ENCODE peak calls at places on chromosomes 7 and 10, in ten cellular contexts. G, E, M, I, V, Q, J, T, P and K are unnamed samples.

GRCh38 chr7:105650382-105650729 is 69.1 kb upstream of the EFCAB10 start:
- DNase-seq in J (no peak), P (no peak), Q (no peak), T (no peak), I (no peak), G (no peak), V (no peak), E (no peak), M (no peak), K (no peak)

GRCh38 chr7:149883452-149883861 is 9.7 kb downstream of the ATP6V0E2 start:
- DNase-seq in P (peak), V (peak), Q (peak), M (peak), J (no peak), T (no peak), I (peak), E (no peak), G (no peak), K (no peak)

GRCh38 chr7:13291010-13291409 is 603.6 kb downstream of the ARL4A start:
- DNase-seq in I (no peak), Q (no peak), V (no peak), G (no peak), M (no peak), T (no peak), E (peak), P (no peak), J (no peak), K (no peak)

GRCh38 chr7:90119178-90119971 is 34.9 kb upstream of the STEAP1 start:
- DNase-seq in G (no peak), P (peak), J (no peak), V (no peak), T (no peak), E (peak), I (peak), Q (peak), M (peak), K (peak)

GRCh38 chr7:55593172-55593514 is 20.8 kb upstream of the VOPP1 start:
- DNase-seq in E (no peak), I (no peak), V (no peak), P (no peak), G (no peak), Q (no peak), J (no peak), M (no peak), T (no peak), K (no peak)

GRCh38 chr10:100872034-100872791 is 40.5 kb upstream of the SLF2 start:
- DNase-seq in I (peak), P (no peak), T (no peak), E (peak), G (peak), J (no peak), V (peak), Q (peak), M (no peak), K (peak)

GRCh38 chr7:46256870-46257528 is 335.9 kb upstream of the IGFBP3 start:
- DNase-seq in G (no peak), M (no peak), P (no peak), I (no peak), J (no peak), V (no peak), T (no peak), E (peak), Q (no peak), K (no peak)

GRCh38 chr7:158241919-158242318 is 345.7 kb downstream of the PTPRN2 start:
- DNase-seq in P (no peak), T (no peak), G (no peak), V (no peak), I (no peak), J (no peak), E (no peak), Q (no peak), M (no peak), K (no peak)

GRCh38 chr10:132991706-132992432 is 49.5 kb upstream of the CFAP46 start:
- DNase-seq in G (no peak), T (no peak), I (no peak), J (no peak), V (no peak), M (no peak), Q (no peak), E (no peak), P (peak), K (no peak)

GRCh38 chr10:75827591-75827990 is 396.2 kb downstream of the LRMDA start:
- DNase-seq in G (no peak), J (peak), V (no peak), T (no peak), P (no peak), E (no peak), Q (no peak), I (no peak), M (no peak), K (no peak)

GRCh38 chr7:118104812-118105441 is 79.0 kb upstream of the LSM8 start:
- DNase-seq in Q (no peak), M (no peak), P (no peak), T (no peak), I (peak), E (peak), J (peak), G (no peak), V (no peak), K (no peak)

GRCh38 chr7:23931633-23932032 is 221.6 kb downstream of the STK31 start:
- DNase-seq in V (no peak), M (no peak), E (no peak), P (no peak), G (no peak), T (no peak), J (no peak), Q (no peak), I (no peak), K (no peak)

GRCh38 chr10:78942006-78942405 is 126.8 kb upstream of the ZMIZ1 start:
- DNase-seq in Q (no peak), J (no peak), M (no peak), G (no peak), T (no peak), V (no peak), E (no peak), P (no peak), I (no peak), K (no peak)

GRCh38 chr7:1562611-1563051 is 6.6 kb upstream of the TMEM184A start:
- DNase-seq in E (no peak), P (peak), V (no peak), T (peak), G (peak), Q (no peak), I (no peak), M (no peak), J (no peak), K (no peak)

GRCh38 chr10:28666751-28667467 is 10.4 kb upstream of the BAMBI start:
- DNase-seq in I (no peak), M (no peak), Q (no peak), E (no peak), V (no peak), T (no peak), P (no peak), G (no peak), J (no peak), K (no peak)

GRCh38 chr7:155514296-155514695 is 32.1 kb downstream of the CNPY1 start:
- DNase-seq in I (no peak), V (no peak), J (no peak), M (no peak), E (no peak), G (no peak), T (no peak), Q (no peak), P (no peak), K (no peak)

DNA sequence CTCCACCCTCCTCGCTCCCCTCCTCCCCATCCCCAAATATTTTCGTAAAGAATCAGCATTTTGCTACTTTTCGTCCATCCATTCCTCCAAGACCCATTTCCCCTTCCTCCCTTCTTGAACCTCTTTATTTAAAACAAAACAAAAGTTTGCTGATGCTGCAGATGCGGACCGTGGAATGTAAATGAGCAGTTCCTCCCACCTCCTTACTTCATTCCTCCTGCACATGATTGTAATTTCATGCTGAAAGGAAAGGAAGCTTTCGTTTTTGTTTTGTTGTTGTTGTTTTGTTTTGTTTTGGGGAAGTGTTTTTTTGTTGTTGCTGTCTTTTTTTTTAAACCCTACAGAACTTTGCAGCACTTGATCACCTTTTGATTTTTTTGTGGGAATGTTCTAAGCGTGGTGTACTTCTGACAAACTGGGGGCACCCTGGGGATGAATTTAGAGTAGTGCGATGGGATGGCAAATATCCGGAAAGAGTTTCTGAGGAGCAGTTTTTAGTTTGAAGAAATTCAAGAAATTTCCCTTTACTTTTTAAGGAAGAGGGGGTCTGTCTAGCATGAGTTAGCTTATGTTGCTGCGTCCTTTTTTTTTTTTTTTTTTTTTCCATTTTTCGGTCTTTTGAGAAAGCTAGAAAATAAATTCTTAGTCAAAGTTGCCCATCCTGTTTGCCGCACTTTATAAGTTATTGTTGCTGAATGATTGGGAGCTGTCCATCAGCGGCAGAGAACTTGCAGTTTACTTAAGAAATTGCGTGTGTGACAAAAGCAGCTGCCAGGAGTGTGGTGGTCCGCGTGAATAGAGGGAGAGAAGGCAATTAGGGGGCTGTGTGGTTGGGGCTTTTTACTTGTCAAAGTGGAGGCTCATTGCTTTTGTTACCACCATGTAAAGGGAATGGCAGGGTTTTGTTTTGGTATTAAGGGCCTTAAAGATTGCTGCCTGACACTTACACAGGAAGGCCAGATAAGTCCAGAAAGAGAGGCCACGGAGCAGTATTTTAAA is 177.5 kb downstream of the TCF7L2 start:
- DNase-seq in G (no peak), E (no peak), P (no peak), T (no peak), V (no peak), M (no peak), J (no peak), Q (no peak), I (no peak), K (no peak)
- H3K4me3 ChIP-seq in G (no peak), E (peak), P (peak), T (no peak), V (no peak), M (no peak), J (peak), Q (no peak), I (no peak), K (no peak)

GRCh38 chr10:125116652-125117310 is 43.6 kb downstream of the CTBP2 start:
- DNase-seq in Q (no peak), M (no peak), E (no peak), P (peak), J (no peak), G (no peak), T (no peak), V (no peak), I (no peak), K (no peak)
- H3K27ac ChIP-seq in Q (peak), M (peak), E (no peak), P (peak), J (no peak), G (no peak), T (no peak), V (no peak), I (no peak), K (no peak)

GRCh38 chr7:139829654-139830130 is 628 bp downstream of the TBXAS1 start:
- DNase-seq in Q (no peak), M (no peak), E (peak), V (no peak), P (no peak), T (no peak), J (no peak), I (no peak), G (no peak), K (no peak)
- H3K4me3 ChIP-seq in Q (no peak), M (no peak), E (no peak), V (peak), P (peak), T (no peak), J (no peak), I (no peak), G (peak), K (no peak)

DNA sequence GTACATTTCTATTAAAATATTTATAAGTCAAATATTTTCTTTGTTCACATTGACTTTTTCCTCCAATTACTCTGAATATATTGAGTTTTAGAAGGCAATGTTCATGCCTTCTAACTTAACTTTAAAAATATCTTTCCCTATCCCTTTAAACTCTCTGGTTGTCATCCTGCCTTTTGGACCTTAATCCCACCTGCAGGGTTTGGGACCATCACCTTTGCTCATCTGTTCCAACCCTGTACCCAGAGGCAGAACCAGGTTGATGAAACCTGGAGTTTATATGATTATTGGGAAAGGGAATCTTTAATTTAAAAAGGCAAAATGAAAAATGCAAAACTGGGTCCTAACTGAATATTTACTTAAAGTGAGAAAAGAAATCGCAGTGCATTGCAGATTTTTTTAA is 24.8 kb downstream of the NEUROD6 start:
- DNase-seq in Q (no peak), V (no peak), E (no peak), M (no peak), G (no peak), T (no peak), P (no peak), I (no peak), J (no peak), K (no peak)
- H3K27ac ChIP-seq in Q (no peak), V (no peak), E (no peak), M (no peak), G (no peak), T (no peak), P (no peak), I (no peak), J (no peak), K (no peak)

GRCh38 chr7:129368389-129368986 is 65.7 kb upstream of the STRIP2 start:
- DNase-seq in V (no peak), Q (no peak), I (peak), J (no peak), E (no peak), T (no peak), G (no peak), M (no peak), P (no peak), K (no peak)

GRCh38 chr7:129367349-129367699 is 66.9 kb upstream of the STRIP2 start:
- DNase-seq in T (no peak), J (no peak), Q (no peak), G (no peak), M (no peak), V (no peak), E (no peak), P (no peak), I (no peak), K (no peak)

GRCh38 chr7:129370812-129371211 is 63.4 kb upstream of the STRIP2 start:
- DNase-seq in T (no peak), I (peak), P (no peak), V (no peak), J (no peak), M (no peak), G (no peak), Q (no peak), E (no peak), K (no peak)

GRCh38 chr7:129362528-129362927 is 71.7 kb upstream of the STRIP2 start:
- DNase-seq in T (no peak), M (no peak), G (no peak), I (no peak), E (no peak), J (no peak), Q (no peak), V (no peak), P (no peak), K (no peak)

DNA sequence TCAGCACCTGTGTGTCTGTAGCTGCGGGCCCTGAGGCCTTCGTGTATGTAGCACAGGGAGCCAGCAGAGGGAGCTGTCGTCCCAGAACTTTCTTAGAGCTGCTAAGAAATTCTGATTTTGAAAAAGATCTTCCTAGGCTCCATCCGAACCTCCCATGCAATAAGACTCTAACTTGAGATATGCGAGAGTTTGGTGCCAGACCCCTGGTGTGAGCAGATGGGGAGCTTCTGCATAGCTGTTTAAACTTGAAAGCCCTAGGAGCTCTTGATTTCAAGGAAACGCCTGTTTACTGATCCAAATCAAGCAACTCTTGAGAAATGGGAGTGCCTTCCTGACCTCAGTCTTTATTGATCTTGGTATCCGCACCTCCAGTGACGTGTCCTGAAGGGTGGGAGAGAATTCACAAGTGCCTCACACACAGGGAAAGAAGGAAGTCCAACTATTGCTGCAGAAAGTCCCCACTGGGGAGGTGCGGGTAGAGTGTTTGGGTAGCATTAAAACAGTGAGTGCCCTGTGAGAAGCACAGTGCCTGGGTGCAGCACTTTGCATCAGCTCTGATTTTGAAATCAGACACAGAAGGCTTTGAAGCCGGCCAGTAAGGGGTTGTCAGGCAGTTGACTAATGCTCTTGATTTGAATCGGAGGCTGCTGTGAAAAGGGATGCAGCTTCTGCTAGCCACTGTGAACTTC is 66.4 kb upstream of the STRIP2 start:
- DNase-seq in J (peak), V (peak), I (peak), E (peak), P (peak), T (peak), Q (peak), G (no peak), M (peak), K (peak)
- H3K4me3 ChIP-seq in J (peak), V (peak), I (no peak), E (no peak), P (no peak), T (no peak), Q (no peak), G (no peak), M (no peak), K (peak)

GRCh38 chr7:44074349-44074695 is 8.0 kb downstream of the POLM start:
- DNase-seq in T (no peak), G (no peak), P (no peak), Q (no peak), E (no peak), V (no peak), J (no peak), M (no peak), I (no peak), K (no peak)

GRCh38 chr7:44077061-44077460 is 5.3 kb downstream of the POLM start:
- DNase-seq in J (no peak), M (no peak), T (peak), Q (no peak), V (no peak), E (no peak), I (no peak), G (no peak), P (peak), K (no peak)

GRCh38 chr7:44075296-44076075 is 6.8 kb downstream of the POLM start:
- DNase-seq in I (no peak), M (no peak), J (no peak), P (no peak), G (no peak), E (no peak), T (peak), Q (no peak), V (no peak), K (no peak)

GRCh38 chr7:44077681-44078091 is 4.6 kb downstream of the POLM start:
- DNase-seq in T (peak), P (peak), M (peak), Q (no peak), V (no peak), E (no peak), I (no peak), G (no peak), J (no peak), K (no peak)

GRCh38 chr7:44076101-44076895 is 6.0 kb downstream of the POLM start:
- DNase-seq in E (no peak), I (no peak), T (peak), Q (peak), G (no peak), M (no peak), P (no peak), V (no peak), J (no peak), K (no peak)
- H3K27ac ChIP-seq in E (no peak), I (no peak), T (no peak), Q (no peak), G (no peak), M (no peak), P (peak), V (no peak), J (no peak), K (no peak)

DNA sequence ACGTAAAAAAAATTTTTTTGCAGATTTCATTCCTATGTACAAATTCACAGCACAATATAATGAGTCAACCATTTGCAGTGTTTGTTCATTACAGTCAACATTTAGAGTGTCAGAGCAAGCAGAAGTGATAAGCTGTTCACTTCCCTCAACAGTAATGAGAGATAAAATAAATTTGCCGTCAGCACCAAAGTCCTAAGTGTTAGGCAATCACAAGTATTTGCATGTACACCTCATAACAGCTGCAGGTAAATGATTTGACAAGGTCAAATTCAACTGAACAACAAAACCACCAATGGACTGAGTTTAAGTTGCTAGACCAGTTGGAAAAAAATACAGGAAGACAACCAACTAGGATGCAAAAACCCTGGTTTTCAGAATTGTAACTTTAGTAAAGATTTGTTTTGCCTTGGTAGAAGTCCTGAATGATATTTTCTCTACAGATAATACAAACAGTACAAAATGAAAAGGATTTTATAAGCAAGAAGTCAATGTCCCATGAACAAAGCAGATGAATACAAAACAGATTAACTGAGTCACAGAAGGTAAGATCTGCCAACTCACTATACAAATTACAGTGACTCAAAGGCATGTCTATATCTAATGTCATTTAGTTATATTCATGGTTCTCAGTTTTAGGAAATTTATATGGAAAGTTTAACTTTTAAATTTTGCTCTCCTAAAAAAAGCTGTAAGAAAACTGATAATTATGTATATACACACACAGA is 10.4 kb downstream of the RAPGEF5 start:
- DNase-seq in P (no peak), M (no peak), V (no peak), I (peak), J (no peak), T (no peak), E (no peak), G (no peak), Q (no peak), K (no peak)
- H3K4me3 ChIP-seq in P (no peak), M (no peak), V (no peak), I (no peak), J (no peak), T (no peak), E (no peak), G (no peak), Q (no peak), K (no peak)